ENCODE peak calls at places on chromosomes 7 and 10, in eight cellular contexts. Q is SK-N-SH; C is effector memory CD4-positive, alpha-beta T cell; W is HCT116; Z is colonic mucosa; T is left lung; Y is GM06990; B is heart left ventricle. A is an unnamed sample. For H3K27me3, the result is how much of the 10 kb centered on the place peaks cover.

GRCh38 chr10:130191380-130191779 is 55.2 kb downstream of the GLRX3 start:
- DNase-seq in Q (no peak), C (no peak), W (no peak), Z (no peak), T (no peak), Y (no peak), B (no peak), A (no peak)

GRCh38 chr10:14563359-14563758 is 211.3 kb downstream of the FAM107B start:
- DNase-seq in Q (no peak), C (no peak), W (no peak), Z (no peak), T (no peak), Y (no peak), B (no peak), A (no peak)

GRCh38 chr10:108899686-108900085 is 1023.6 kb downstream of the XPNPEP1 start:
- DNase-seq in Q (no peak), C (no peak), W (no peak), Z (no peak), T (no peak), Y (no peak), B (no peak), A (no peak)

GRCh38 chr7:148147438-148147837 is 443.1 kb upstream of the C7orf33 start:
- DNase-seq in Q (no peak), C (no peak), W (no peak), Z (no peak), T (peak), Y (no peak), B (no peak), A (no peak)

GRCh38 chr10:75858357-75858756 is 426.9 kb downstream of the LRMDA start:
- DNase-seq in Q (no peak), C (no peak), W (no peak), Z (no peak), T (no peak), Y (no peak), B (no peak), A (no peak)

GRCh38 chr10:79434816-79435215 is 10.6 kb downstream of the ZCCHC24 start:
- DNase-seq in Q (no peak), C (no peak), W (no peak), Z (no peak), T (no peak), Y (no peak), B (no peak), A (no peak)

GRCh38 chr10:71761541-71762113 is 11.7 kb downstream of the VSIR start:
- DNase-seq in Q (no peak), C (no peak), W (no peak), Z (no peak), T (no peak), Y (no peak), B (peak), A (no peak)

GRCh38 chr10:68348265-68348741 is 15.6 kb upstream of the PBLD start:
- DNase-seq in Q (peak), C (no peak), W (peak), Z (peak), T (no peak), Y (no peak), B (no peak), A (no peak)

GRCh38 chr7:133376514-133376913 is 123.6 kb downstream of the EXOC4 start:
- DNase-seq in Q (no peak), C (no peak), W (no peak), Z (no peak), T (no peak), Y (no peak), B (no peak), A (no peak)

GRCh38 chr7:137992738-137993394 is 9.0 kb downstream of the CREB3L2 start:
- DNase-seq in Q (no peak), C (no peak), W (no peak), Z (no peak), T (no peak), Y (no peak), B (peak), A (no peak)

GRCh38 chr7:127504715-127505114 is 80.7 kb downstream of the GCC1 start:
- DNase-seq in Q (peak), C (no peak), W (no peak), Z (peak), T (no peak), Y (no peak), B (no peak), A (no peak)

GRCh38 chr7:37947840-37948198 is 27.4 kb downstream of the EPDR1 start:
- DNase-seq in Q (no peak), C (no peak), W (no peak), Z (no peak), T (no peak), Y (no peak), B (no peak), A (no peak)

GRCh38 chr7:81574723-81575326 is 195.0 kb downstream of the HGF start:
- DNase-seq in Q (no peak), C (no peak), W (no peak), Z (no peak), T (no peak), Y (no peak), B (no peak), A (no peak)

GRCh38 chr10:127157506-127158205 is 38.7 kb downstream of the INSYN2A start:
- DNase-seq in Q (no peak), C (no peak), W (no peak), Z (no peak), T (no peak), Y (no peak), B (no peak), A (no peak)

GRCh38 chr7:3238525-3239210 is 62.4 kb upstream of the SDK1 start:
- DNase-seq in Q (no peak), C (no peak), W (no peak), Z (no peak), T (no peak), Y (no peak), B (no peak), A (no peak)

GRCh38 chr7:975702-976473 is 539 bp upstream of the COX19 start:
- DNase-seq in Q (no peak), C (no peak), W (no peak), Z (no peak), T (no peak), Y (no peak), B (no peak), A (no peak)

GRCh38 chr7:42699415-42700178 is 212.3 kb downstream of the C7orf25 start:
- DNase-seq in Q (no peak), C (no peak), W (no peak), Z (no peak), T (no peak), Y (no peak), B (peak), A (no peak)

GRCh38 chr7:73904219-73905136 is 43.5 kb downstream of the TMEM270 start:
- DNase-seq in Q (peak), C (no peak), W (no peak), Z (no peak), T (peak), Y (no peak), B (no peak), A (no peak)

GRCh38 chr10:35058134-35058533 is 32.0 kb downstream of the CUL2 start:
- DNase-seq in Q (no peak), C (no peak), W (no peak), Z (no peak), T (no peak), Y (no peak), B (no peak), A (no peak)

GRCh38 chr10:29200280-29200679 is 88.6 kb upstream of the LYZL1 start:
- DNase-seq in Q (no peak), C (no peak), W (no peak), Z (no peak), T (no peak), Y (no peak), B (no peak), A (no peak)

GRCh38 chr10:97729014-97729413 is 7.9 kb upstream of the ZFYVE27 start:
- DNase-seq in Q (no peak), C (no peak), W (no peak), Z (no peak), T (no peak), Y (no peak), B (no peak), A (no peak)

GRCh38 chr10:97721871-97722780 is 8.6 kb downstream of the MARVELD1 start:
- DNase-seq in Q (no peak), C (no peak), W (no peak), Z (peak), T (no peak), Y (no peak), B (no peak), A (no peak)

GRCh38 chr10:97722980-97723379 is 9.4 kb downstream of the MARVELD1 start:
- DNase-seq in Q (no peak), C (no peak), W (no peak), Z (no peak), T (no peak), Y (no peak), B (no peak), A (no peak)

GRCh38 chr10:97724341-97724941 is 10.9 kb downstream of the MARVELD1 start:
- DNase-seq in Q (no peak), C (no peak), W (no peak), Z (peak), T (no peak), Y (no peak), B (no peak), A (no peak)

DNA sequence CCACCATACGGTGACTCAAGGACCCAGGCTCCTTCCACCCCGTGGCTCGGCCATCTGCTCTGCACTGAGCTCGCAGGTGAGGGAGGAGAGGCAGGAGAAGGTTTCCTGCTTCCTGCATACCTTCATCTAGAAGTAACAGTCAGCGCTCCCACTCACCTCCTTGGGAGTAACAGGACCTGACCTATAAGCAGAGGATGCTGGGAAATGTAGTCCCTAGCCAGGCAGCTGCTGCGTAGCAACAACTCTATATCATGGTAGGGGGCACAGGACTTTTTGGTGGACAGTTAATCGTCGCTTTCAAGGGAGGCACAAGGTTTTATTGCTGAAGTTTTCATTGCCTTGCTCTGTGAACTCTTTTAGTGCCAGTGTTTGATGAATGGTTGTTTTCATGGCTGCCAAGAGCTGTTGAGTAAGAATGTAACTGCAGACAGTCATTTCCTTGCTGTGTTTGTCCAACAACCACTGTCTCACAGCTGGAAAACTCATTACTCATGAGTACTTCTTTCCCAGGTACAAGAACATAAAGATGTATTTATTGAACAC is 10.2 kb upstream of the ZFYVE27 start:
- DNase-seq in Q (no peak), C (no peak), W (no peak), Z (peak), T (no peak), Y (no peak), B (no peak), A (no peak)
- H3K4me3 ChIP-seq in Q (no peak), C (no peak), W (no peak), Z (no peak), T (no peak), Y (no peak), B (peak), A (peak)

GRCh38 chr7:106936236-106936635 is 71.2 kb downstream of the PIK3CG start:
- DNase-seq in Q (no peak), C (no peak), W (no peak), Z (no peak), T (no peak), Y (no peak), B (no peak), A (no peak)
- H3K27me3 ChIP-seq in Q (under half), C (under half), W (under half), Z (under half), T (under half), Y (under half), B (under half), A (under half)

GRCh38 chr7:92332782-92333181 is 87.0 kb downstream of the ANKIB1 start:
- DNase-seq in Q (no peak), C (no peak), W (no peak), Z (no peak), T (no peak), Y (no peak), B (no peak), A (no peak)
- H3K4me3 ChIP-seq in Q (no peak), C (no peak), W (no peak), Z (no peak), T (no peak), Y (no peak), B (no peak), A (no peak)

DNA sequence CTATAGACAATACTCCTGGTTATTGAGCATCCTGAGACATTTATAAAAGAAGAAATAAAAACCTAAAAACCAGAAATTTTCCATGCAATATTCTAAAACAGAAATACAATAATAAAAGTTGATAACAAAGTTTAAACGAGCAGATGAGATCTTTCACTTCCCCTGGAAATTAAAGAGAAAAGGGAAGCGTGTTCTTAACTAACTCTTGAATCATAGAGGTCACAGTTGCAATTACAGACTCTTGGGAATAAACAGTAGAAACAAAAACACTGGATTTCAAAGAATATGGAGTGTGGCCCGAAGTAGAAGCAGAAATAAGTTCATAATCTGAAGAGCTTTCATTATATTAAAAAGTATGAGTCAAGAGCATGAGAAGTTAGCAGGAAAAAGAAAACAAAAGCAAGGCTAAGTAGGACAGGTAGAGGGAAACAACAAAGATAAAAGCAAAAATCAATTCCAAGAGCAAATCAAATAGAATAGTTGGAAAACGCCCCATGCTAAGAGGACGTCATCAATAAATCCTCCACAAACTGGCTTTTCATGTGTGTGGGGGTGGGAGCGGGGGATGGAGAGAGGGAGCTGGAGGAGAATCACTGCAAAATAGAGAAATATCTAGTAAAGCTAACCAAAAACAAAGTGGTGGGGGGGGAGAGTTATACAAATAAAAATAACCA is 55.2 kb upstream of the C10orf71 start:
- DNase-seq in Q (no peak), C (no peak), W (no peak), Z (no peak), T (no peak), Y (no peak), B (no peak), A (no peak)
- H3K27me3 ChIP-seq in Q (under half), C (under half), W (under half), Z (under half), T (under half), Y (under half), B (under half), A (under half)

DNA sequence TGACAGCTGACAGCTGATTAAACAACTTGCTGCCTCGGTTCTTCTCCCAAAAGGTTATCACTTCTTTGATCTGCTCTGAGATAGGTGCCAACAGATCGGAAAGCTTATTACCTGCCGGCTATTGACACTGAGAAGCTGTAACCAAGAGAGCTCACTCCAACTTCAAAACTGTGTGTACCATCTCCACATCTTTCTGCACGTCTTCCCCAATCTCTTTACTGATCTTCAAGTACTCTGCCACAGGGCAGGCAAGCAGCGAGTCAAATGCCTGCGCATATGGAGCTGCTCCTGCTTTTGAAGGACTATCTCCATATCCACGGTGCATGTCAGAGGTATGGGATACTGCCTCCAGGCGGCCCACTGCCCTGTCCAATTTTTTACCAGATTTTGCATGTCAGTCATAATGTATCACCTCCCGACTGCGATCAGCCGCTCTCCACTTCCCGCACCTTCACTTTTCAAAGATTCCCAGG is 352 bp upstream of the ZNF485 start:
- DNase-seq in Q (no peak), C (no peak), W (no peak), Z (no peak), T (no peak), Y (no peak), B (no peak), A (no peak)
- H3K4me3 ChIP-seq in Q (peak), C (peak), W (no peak), Z (peak), T (peak), Y (peak), B (peak), A (peak)

DNA sequence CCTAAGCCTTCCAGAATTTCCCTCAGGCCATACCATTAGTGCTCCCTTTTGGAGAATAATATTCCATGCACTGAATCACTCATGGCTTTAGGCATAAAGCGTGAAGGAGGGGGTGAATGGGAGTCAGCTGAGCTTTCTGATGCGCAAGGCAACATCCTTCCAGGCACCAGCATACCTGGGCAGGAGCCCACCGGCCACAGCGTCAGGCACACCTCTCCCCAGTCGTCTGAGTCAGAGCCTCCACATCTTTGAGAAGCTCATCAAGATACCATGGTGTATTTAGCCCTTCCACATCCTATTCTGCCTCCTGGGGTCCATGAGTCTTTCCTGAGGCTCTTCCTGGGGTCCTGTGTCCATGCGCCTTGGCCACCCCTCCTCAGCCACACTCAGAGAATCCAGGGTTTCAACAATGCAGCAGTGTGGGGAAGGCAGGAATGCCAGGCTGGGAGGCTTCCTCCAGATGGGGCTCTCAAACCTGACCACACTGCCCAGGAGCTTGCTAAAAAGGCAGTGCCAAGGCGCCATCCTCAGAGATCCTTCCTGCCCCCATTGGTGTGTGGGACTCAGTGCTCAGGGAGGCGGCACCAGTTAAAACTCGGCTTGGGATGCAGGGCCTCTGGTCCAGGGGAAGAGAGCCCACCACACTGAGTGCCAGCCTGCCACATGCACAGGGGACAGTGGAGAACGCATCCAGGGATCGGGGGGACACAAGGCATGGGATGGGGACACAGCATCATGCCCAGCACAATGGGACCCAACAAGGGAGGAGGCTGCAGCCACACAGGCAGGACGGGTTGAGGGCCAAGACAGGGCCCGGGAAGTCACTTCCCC is 31.6 kb downstream of the RASGEF1A start:
- DNase-seq in Q (no peak), C (no peak), W (no peak), Z (no peak), T (peak), Y (no peak), B (peak), A (peak)
- H3K27me3 ChIP-seq in Q (under half), C (under half), W (under half), Z (under half), T (under half), Y (under half), B (under half), A (under half)

GRCh38 chr7:128908750-128909385 is 1.6 kb downstream of the KCP start:
- DNase-seq in Q (peak), C (no peak), W (no peak), Z (no peak), T (no peak), Y (no peak), B (no peak), A (no peak)
- H3K4me3 ChIP-seq in Q (no peak), C (no peak), W (no peak), Z (no peak), T (no peak), Y (no peak), B (no peak), A (no peak)

A was measured in dorsolateral prefrontal cortex.